ENCODE peak calls at places on chromosomes 13 and 19, in five cellular contexts. One of them, this sample, is unnamed.
A peak's percentile ranks its signal among the peaks of the same experiment; 100 is the strongest.

GRCh38 chr19:32196690-32197420 is 148.6 kb upstream of the ZNF507 start:
- DNase-seq in psoas muscle: no peak
- DNase-seq in uterus: no peak
- DNase-seq in IMR-90: no peak
- DNase-seq in GM23248: no peak
- DNase-seq in this sample: no peak

GRCh38 chr13:91406619-91407018 is 8.2 kb downstream of the GPC5 start:
- DNase-seq in GM23248: peak; percentile 51
- DNase-seq in uterus: no peak
- DNase-seq in psoas muscle: no peak
- DNase-seq in IMR-90: peak; percentile 35
- DNase-seq in this sample: peak; percentile 35

GRCh38 chr13:35210234-35210633 is 266.3 kb downstream of the MAB21L1 start:
- DNase-seq in uterus: no peak
- DNase-seq in psoas muscle: no peak
- DNase-seq in GM23248: peak; percentile 38
- DNase-seq in IMR-90: no peak
- DNase-seq in this sample: no peak

GRCh38 chr13:30734434-30734833 is 909 bp upstream of the ALOX5AP start:
- DNase-seq in IMR-90: peak; percentile 74
- DNase-seq in uterus: no peak
- DNase-seq in GM23248: peak; percentile 73
- DNase-seq in psoas muscle: no peak
- DNase-seq in this sample: no peak

GRCh38 chr19:36436531-36436930 is 18.1 kb upstream of the ZFP82 start:
- DNase-seq in psoas muscle: no peak
- DNase-seq in GM23248: peak; percentile 28
- DNase-seq in IMR-90: no peak
- DNase-seq in uterus: no peak
- DNase-seq in this sample: no peak

GRCh38 chr19:7965259-7965841 is 21.9 kb upstream of the TIMM44 start:
- DNase-seq in GM23248: no peak
- DNase-seq in uterus: no peak
- DNase-seq in IMR-90: no peak
- DNase-seq in psoas muscle: no peak
- DNase-seq in this sample: no peak

GRCh38 chr19:12838893-12839656 is 760 bp downstream of the MAST1 start:
- DNase-seq in GM23248: no peak
- DNase-seq in psoas muscle: no peak
- DNase-seq in uterus: no peak
- DNase-seq in IMR-90: no peak
- DNase-seq in this sample: no peak

GRCh38 chr19:58033741-58034475 is at the start of gene ZSCAN1:
- DNase-seq in GM23248: peak; percentile 92
- DNase-seq in psoas muscle: peak; percentile 77
- DNase-seq in IMR-90: peak; percentile 41
- DNase-seq in uterus: peak; percentile 72
- DNase-seq in this sample: no peak

GRCh38 chr19:41325947-41326706 is 16.2 kb downstream of the CCDC97 start:
- DNase-seq in GM23248: peak; percentile 81
- DNase-seq in IMR-90: peak; percentile 80
- DNase-seq in psoas muscle: no peak
- DNase-seq in uterus: no peak
- DNase-seq in this sample: no peak

GRCh38 chr19:40525234-40526051 is 51.2 kb upstream of the SHKBP1 start:
- DNase-seq in IMR-90: no peak
- DNase-seq in psoas muscle: no peak
- DNase-seq in GM23248: no peak
- DNase-seq in uterus: no peak
- DNase-seq in this sample: no peak

GRCh38 chr19:31054430-31054829 is 294.8 kb downstream of the TSHZ3 start:
- DNase-seq in psoas muscle: no peak
- DNase-seq in IMR-90: peak; percentile 83
- DNase-seq in uterus: no peak
- DNase-seq in GM23248: peak; percentile 74
- DNase-seq in this sample: no peak

GRCh38 chr13:24033527-24034302 is 126.8 kb upstream of the SPATA13 start:
- DNase-seq in uterus: no peak
- DNase-seq in IMR-90: peak; percentile 92
- DNase-seq in psoas muscle: no peak
- DNase-seq in GM23248: peak; percentile 78
- DNase-seq in this sample: no peak

GRCh38 chr13:94950303-94950702 is 238.0 kb upstream of the SOX21 start:
- DNase-seq in IMR-90: no peak
- DNase-seq in psoas muscle: no peak
- DNase-seq in uterus: no peak
- DNase-seq in GM23248: peak; percentile 3
- DNase-seq in this sample: no peak

GRCh38 chr13:52599037-52599852 is 43.0 kb upstream of the HNRNPA1L2 start:
- DNase-seq in IMR-90: peak; percentile 71
- DNase-seq in psoas muscle: no peak
- DNase-seq in uterus: no peak
- DNase-seq in GM23248: peak; percentile 81
- DNase-seq in this sample: peak; percentile 20

GRCh38 chr19:46529622-46530451 is 34.2 kb upstream of the PNMA8B start:
- DNase-seq in GM23248: peak; percentile 78
- DNase-seq in IMR-90: peak; percentile 54
- DNase-seq in psoas muscle: peak; percentile 70
- DNase-seq in uterus: peak; percentile 60
- DNase-seq in this sample: no peak
- H3K4me3 ChIP-seq in GM23248: peak overlapping the region; percentile 3
- H3K4me3 ChIP-seq in IMR-90: no peak overlapping the region
- H3K4me3 ChIP-seq in psoas muscle: no peak overlapping the region
- H3K4me3 ChIP-seq in uterus: no peak overlapping the region
- H3K4me3 ChIP-seq in this sample: peak overlapping the region; percentile 38

GRCh38 chr19:16197188-16197621 is 506 bp upstream of the AP1M1 start:
- DNase-seq in uterus: no peak
- DNase-seq in IMR-90: peak; percentile 92
- DNase-seq in psoas muscle: no peak
- DNase-seq in GM23248: peak; percentile 96
- DNase-seq in this sample: no peak
- H3K4me3 ChIP-seq in uterus: peak overlapping the region; percentile 78
- H3K4me3 ChIP-seq in IMR-90: peak overlapping the region; percentile 47
- H3K4me3 ChIP-seq in psoas muscle: peak overlapping the region; percentile 100
- H3K4me3 ChIP-seq in GM23248: peak overlapping the region; percentile 97
- H3K4me3 ChIP-seq in this sample: peak overlapping the region; percentile 99

DNA sequence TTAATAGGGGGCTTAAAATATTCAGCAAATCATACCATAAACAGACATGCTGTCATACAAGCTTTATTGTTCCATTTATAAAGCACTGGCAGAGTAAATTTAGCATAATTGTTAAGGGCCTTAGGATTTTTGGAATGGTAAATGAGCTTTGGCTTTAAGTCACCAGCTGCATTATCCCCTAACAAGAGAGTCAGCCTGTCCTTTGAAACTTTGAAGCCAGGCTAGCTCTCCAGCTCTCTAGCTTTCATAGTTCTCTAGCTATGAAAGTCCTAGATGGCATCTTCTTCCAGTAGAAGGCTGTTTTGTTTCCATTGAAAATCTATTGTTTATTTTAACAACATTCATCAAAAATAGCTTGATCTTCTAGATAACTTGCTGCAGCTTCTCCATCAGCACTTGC is 420.8 kb upstream of the GPC6 start:
- DNase-seq in uterus: no peak
- DNase-seq in GM23248: no peak
- DNase-seq in psoas muscle: no peak
- DNase-seq in IMR-90: no peak
- DNase-seq in this sample: no peak
- H3K4me3 ChIP-seq in uterus: peak overlapping the region; percentile 9
- H3K4me3 ChIP-seq in GM23248: peak overlapping the region; percentile 69
- H3K4me3 ChIP-seq in psoas muscle: peak overlapping the region; percentile 36
- H3K4me3 ChIP-seq in IMR-90: no peak overlapping the region
- H3K4me3 ChIP-seq in this sample: peak overlapping the region; percentile 35

DNA sequence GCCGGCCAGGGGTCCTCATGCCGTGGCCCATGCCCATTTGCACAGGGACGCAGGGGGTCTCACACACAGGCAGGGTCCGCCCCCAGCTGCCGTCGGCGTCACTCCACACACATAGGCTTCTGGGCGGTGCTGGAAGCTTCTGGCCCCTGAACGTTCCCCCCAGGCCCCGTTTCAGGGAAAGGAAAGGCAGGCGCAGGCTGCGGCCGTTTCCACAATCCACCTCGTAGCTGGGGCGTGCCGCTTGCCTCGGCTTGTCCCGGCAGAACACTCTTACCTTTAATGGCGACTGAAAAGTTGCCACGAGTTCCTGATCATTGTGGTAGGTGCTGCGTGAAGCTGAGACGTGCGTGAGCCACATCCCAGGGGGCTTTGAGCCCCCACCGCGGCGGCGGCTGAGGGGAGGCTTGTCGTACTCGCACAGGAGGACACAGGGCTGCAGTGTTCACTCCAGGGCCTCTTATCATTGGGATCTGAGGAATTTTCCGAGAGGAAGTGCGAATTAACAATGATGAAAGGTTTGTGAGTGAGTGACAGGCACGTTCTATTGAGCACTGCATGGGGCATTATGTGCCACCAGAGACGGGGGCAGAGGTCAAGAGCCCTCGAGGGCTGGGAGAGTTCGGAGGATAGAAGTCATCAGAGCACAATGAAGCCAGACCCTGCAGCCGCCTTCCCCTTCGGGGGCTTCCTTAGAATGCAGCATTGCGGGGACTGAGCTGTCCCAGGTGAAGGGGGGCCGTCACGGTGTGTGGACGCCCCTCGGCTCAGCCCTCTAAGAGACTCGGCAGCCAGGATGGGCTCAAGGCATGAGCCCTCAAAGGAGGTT is 53.6 kb downstream of the MCF2L start:
- DNase-seq in uterus: no peak
- DNase-seq in psoas muscle: no peak
- DNase-seq in IMR-90: no peak
- DNase-seq in GM23248: no peak
- DNase-seq in this sample: no peak
- H3K4me3 ChIP-seq in uterus: no peak overlapping the region
- H3K4me3 ChIP-seq in psoas muscle: no peak overlapping the region
- H3K4me3 ChIP-seq in IMR-90: no peak overlapping the region
- H3K4me3 ChIP-seq in GM23248: no peak overlapping the region
- H3K4me3 ChIP-seq in this sample: no peak overlapping the region

GRCh38 chr19:16457195-16457953 is 14.4 kb downstream of the EPS15L1 start:
- DNase-seq in psoas muscle: peak; percentile 49
- DNase-seq in uterus: peak; percentile 42
- DNase-seq in GM23248: peak; percentile 60
- DNase-seq in IMR-90: peak; percentile 26
- DNase-seq in this sample: no peak

GRCh38 chr19:16458391-16459128 is 13.2 kb downstream of the EPS15L1 start:
- DNase-seq in IMR-90: no peak
- DNase-seq in uterus: no peak
- DNase-seq in psoas muscle: no peak
- DNase-seq in GM23248: no peak
- DNase-seq in this sample: no peak

GRCh38 chr19:16457954-16458331 is 13.8 kb downstream of the EPS15L1 start:
- DNase-seq in psoas muscle: peak; percentile 46
- DNase-seq in GM23248: no peak
- DNase-seq in uterus: no peak
- DNase-seq in IMR-90: no peak
- DNase-seq in this sample: no peak

GRCh38 chr19:16455489-16455888 is 16.3 kb downstream of the EPS15L1 start:
- DNase-seq in GM23248: no peak
- DNase-seq in IMR-90: no peak
- DNase-seq in psoas muscle: no peak
- DNase-seq in uterus: no peak
- DNase-seq in this sample: no peak

DNA sequence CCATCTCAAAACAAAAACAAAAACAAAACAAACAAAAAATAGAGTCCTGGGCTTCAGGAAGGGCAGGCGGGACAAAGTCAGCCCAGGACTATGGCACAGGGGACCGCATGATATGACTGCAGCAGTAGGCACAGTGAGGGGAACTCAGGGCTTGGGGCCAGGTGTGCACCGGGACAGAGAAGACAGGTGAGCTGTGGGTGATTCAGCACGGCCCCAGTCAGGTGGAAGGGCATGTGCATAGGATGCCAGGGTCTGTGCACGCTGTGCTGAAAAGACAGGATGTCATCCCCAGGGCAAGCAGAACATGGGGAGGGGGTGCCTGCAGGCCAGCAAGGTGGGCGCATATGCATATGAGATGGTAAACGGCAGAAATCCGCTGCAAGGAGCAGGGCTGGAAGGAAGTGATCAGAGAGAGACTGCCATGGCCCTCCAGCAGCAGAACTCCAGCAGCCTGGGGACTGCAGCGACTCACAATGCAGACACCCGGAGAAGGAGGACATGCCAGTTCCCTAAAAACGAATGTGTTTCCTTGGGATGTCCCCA is 15.0 kb downstream of the EPS15L1 start:
- DNase-seq in psoas muscle: no peak
- DNase-seq in IMR-90: no peak
- DNase-seq in GM23248: peak; percentile 32
- DNase-seq in uterus: no peak
- DNase-seq in this sample: no peak
- H3K4me3 ChIP-seq in psoas muscle: peak overlapping the region; percentile 44
- H3K4me3 ChIP-seq in IMR-90: no peak overlapping the region
- H3K4me3 ChIP-seq in GM23248: no peak overlapping the region
- H3K4me3 ChIP-seq in uterus: no peak overlapping the region
- H3K4me3 ChIP-seq in this sample: no peak overlapping the region

GRCh38 chr19:18119243-18120105 is 21.9 kb downstream of the MAST3 start:
- DNase-seq in IMR-90: no peak
- DNase-seq in GM23248: no peak
- DNase-seq in psoas muscle: no peak
- DNase-seq in uterus: no peak
- DNase-seq in this sample: no peak
- H3K4me3 ChIP-seq in IMR-90: no peak overlapping the region
- H3K4me3 ChIP-seq in GM23248: no peak overlapping the region
- H3K4me3 ChIP-seq in psoas muscle: peak overlapping the region; percentile 73
- H3K4me3 ChIP-seq in uterus: no peak overlapping the region
- H3K4me3 ChIP-seq in this sample: no peak overlapping the region

DNA sequence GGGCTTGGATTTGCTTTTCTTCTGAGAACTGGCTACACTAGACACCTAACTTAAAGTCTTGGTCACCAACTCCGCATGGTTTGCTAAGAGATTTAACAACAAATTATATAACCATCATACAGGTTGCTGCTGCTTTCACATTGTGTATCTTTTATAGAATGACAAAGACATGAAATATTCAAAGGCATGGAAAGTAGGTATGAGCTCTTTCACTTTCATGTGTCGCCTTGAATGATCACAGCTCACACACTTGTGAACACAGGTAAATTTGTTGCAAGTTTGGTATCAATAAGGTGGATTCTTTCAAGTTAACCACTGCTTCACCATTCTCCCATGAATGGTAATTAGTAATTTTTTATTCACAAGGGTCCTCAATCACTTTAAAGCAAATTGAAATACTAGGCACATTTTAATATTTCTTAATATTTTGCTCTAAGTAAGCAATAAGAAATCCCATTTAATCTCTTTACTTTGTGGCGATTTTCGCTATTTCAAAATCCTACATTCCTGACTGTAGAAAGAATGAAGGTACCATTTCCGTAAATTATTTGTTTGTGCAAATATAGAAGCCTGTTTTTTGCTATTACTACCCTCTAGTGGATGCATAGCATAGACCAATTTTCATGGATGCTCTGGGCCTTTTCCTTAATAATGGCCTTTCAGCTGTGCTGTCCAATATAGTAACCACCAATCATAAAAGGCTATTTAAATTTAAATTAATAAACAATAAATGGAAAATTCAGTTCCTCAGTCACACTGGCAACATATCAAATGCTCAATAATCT is 45.5 kb upstream of the FREM2 start:
- DNase-seq in IMR-90: no peak
- DNase-seq in uterus: no peak
- DNase-seq in psoas muscle: no peak
- DNase-seq in GM23248: peak; percentile 39
- DNase-seq in this sample: no peak
- H3K4me3 ChIP-seq in IMR-90: no peak overlapping the region
- H3K4me3 ChIP-seq in uterus: no peak overlapping the region
- H3K4me3 ChIP-seq in psoas muscle: no peak overlapping the region
- H3K4me3 ChIP-seq in GM23248: no peak overlapping the region
- H3K4me3 ChIP-seq in this sample: no peak overlapping the region

This sample was measured in SK-N-MC.